ENCODE peak calls at places on chromosome 3, in eight cellular contexts. One of them, this sample, is unnamed.

GRCh38 chr3:39362812-39363211 is 20.4 kb upstream of the SLC25A38 start:
- DNase-seq in transverse colon: no peak
- DNase-seq in MM.1S: no peak
- DNase-seq in thoracic aorta: no peak
- DNase-seq in cardiac muscle cell: no peak
- DNase-seq in PC-3: no peak
- DNase-seq in keratinocyte: no peak
- DNase-seq in psoas muscle: no peak
- DNase-seq in this sample: no peak

GRCh38 chr3:40971191-40972168 is 227.8 kb upstream of the CTNNB1 start:
- DNase-seq in transverse colon: peak; percentile 73
- DNase-seq in MM.1S: peak; percentile 88
- DNase-seq in thoracic aorta: peak; percentile 68
- DNase-seq in cardiac muscle cell: peak; percentile 96
- DNase-seq in PC-3: peak; percentile 96
- DNase-seq in keratinocyte: no peak
- DNase-seq in psoas muscle: peak; percentile 68
- DNase-seq in this sample: no peak

GRCh38 chr3:62175161-62175560 is 198.2 kb downstream of the FEZF2 start:
- DNase-seq in transverse colon: no peak
- DNase-seq in MM.1S: no peak
- DNase-seq in thoracic aorta: no peak
- DNase-seq in cardiac muscle cell: no peak
- DNase-seq in PC-3: no peak
- DNase-seq in keratinocyte: no peak
- DNase-seq in psoas muscle: no peak
- DNase-seq in this sample: no peak

GRCh38 chr3:177300039-177300833 is 103.0 kb upstream of the TBL1XR1 start:
- DNase-seq in transverse colon: peak; percentile 76
- DNase-seq in MM.1S: no peak
- DNase-seq in thoracic aorta: no peak
- DNase-seq in cardiac muscle cell: peak; percentile 64
- DNase-seq in PC-3: peak; percentile 26
- DNase-seq in keratinocyte: no peak
- DNase-seq in psoas muscle: no peak
- DNase-seq in this sample: no peak

GRCh38 chr3:181252626-181253025 is 263.1 kb upstream of the DNAJC19 start:
- DNase-seq in transverse colon: no peak
- DNase-seq in MM.1S: no peak
- DNase-seq in thoracic aorta: no peak
- DNase-seq in cardiac muscle cell: no peak
- DNase-seq in PC-3: no peak
- DNase-seq in keratinocyte: no peak
- DNase-seq in psoas muscle: no peak
- DNase-seq in this sample: peak; percentile 46

GRCh38 chr3:154862265-154862664 is 217.9 kb upstream of the MME start:
- DNase-seq in transverse colon: no peak
- DNase-seq in MM.1S: peak; percentile 81
- DNase-seq in thoracic aorta: no peak
- DNase-seq in cardiac muscle cell: no peak
- DNase-seq in PC-3: peak; percentile 26
- DNase-seq in keratinocyte: no peak
- DNase-seq in psoas muscle: no peak
- DNase-seq in this sample: no peak

GRCh38 chr3:123773681-123774431 is 110.3 kb downstream of the MYLK start:
- DNase-seq in transverse colon: no peak
- DNase-seq in MM.1S: no peak
- DNase-seq in thoracic aorta: no peak
- DNase-seq in cardiac muscle cell: peak; percentile 55
- DNase-seq in PC-3: no peak
- DNase-seq in keratinocyte: no peak
- DNase-seq in psoas muscle: no peak
- DNase-seq in this sample: no peak

GRCh38 chr3:175214210-175214609 is 355.1 kb downstream of the NAALADL2 start:
- DNase-seq in transverse colon: no peak
- DNase-seq in MM.1S: no peak
- DNase-seq in thoracic aorta: no peak
- DNase-seq in cardiac muscle cell: no peak
- DNase-seq in PC-3: no peak
- DNase-seq in keratinocyte: no peak
- DNase-seq in psoas muscle: no peak
- DNase-seq in this sample: no peak

GRCh38 chr3:159685801-159686200 is 302.8 kb upstream of the IL12A start:
- DNase-seq in transverse colon: no peak
- DNase-seq in MM.1S: no peak
- DNase-seq in thoracic aorta: no peak
- DNase-seq in cardiac muscle cell: no peak
- DNase-seq in PC-3: no peak
- DNase-seq in keratinocyte: no peak
- DNase-seq in psoas muscle: no peak
- DNase-seq in this sample: no peak

GRCh38 chr3:138594150-138594934 is at the start of gene CEP70:
- DNase-seq in transverse colon: peak; percentile 96
- DNase-seq in MM.1S: peak; percentile 97
- DNase-seq in thoracic aorta: peak; percentile 78
- DNase-seq in cardiac muscle cell: peak; percentile 97
- DNase-seq in PC-3: peak; percentile 93
- DNase-seq in keratinocyte: peak; percentile 59
- DNase-seq in psoas muscle: peak; percentile 96
- DNase-seq in this sample: peak; percentile 96

GRCh38 chr3:138593488-138594149 is 441 bp downstream of the CEP70 start:
- DNase-seq in transverse colon: no peak
- DNase-seq in MM.1S: peak; percentile 27
- DNase-seq in thoracic aorta: no peak
- DNase-seq in cardiac muscle cell: no peak
- DNase-seq in PC-3: peak; percentile 27
- DNase-seq in keratinocyte: no peak
- DNase-seq in psoas muscle: no peak
- DNase-seq in this sample: peak; percentile 20

GRCh38 chr3:138598534-138598933 is 4.5 kb upstream of the CEP70 start:
- DNase-seq in transverse colon: no peak
- DNase-seq in MM.1S: no peak
- DNase-seq in thoracic aorta: no peak
- DNase-seq in cardiac muscle cell: no peak
- DNase-seq in PC-3: no peak
- DNase-seq in keratinocyte: no peak
- DNase-seq in psoas muscle: no peak
- DNase-seq in this sample: no peak

GRCh38 chr3:138591392-138591791 is 2.7 kb downstream of the CEP70 start:
- DNase-seq in transverse colon: no peak
- DNase-seq in MM.1S: no peak
- DNase-seq in thoracic aorta: no peak
- DNase-seq in cardiac muscle cell: no peak
- DNase-seq in PC-3: no peak
- DNase-seq in keratinocyte: no peak
- DNase-seq in psoas muscle: no peak
- DNase-seq in this sample: no peak

DNA sequence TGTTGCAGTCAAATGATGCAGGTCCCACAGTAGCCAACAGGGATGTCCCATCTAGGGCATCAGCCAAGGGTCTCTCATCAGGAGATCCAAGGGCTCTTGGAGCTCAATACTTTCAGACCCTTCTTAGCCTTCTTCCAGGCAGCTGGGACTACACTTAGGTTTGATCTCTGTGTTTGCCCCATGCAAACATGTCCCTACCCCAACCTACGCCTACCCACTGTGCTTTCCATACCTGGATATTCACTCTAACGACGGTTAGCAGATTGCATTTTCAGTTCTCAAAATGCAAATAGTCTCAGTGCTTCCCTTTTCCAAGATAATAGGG is 837 bp upstream of the CEP70 start:
- DNase-seq in transverse colon: no peak
- DNase-seq in MM.1S: no peak
- DNase-seq in thoracic aorta: no peak
- DNase-seq in cardiac muscle cell: no peak
- DNase-seq in PC-3: no peak
- DNase-seq in keratinocyte: no peak
- DNase-seq in psoas muscle: no peak
- DNase-seq in this sample: no peak
- TF ChIP-seq CTCF in transverse colon: no peak
- TF ChIP-seq CTCF in MM.1S: no peak
- TF ChIP-seq CTCF in thoracic aorta: no peak
- TF ChIP-seq CTCF in cardiac muscle cell: no peak
- TF ChIP-seq CTCF in PC-3: no peak
- TF ChIP-seq CTCF in keratinocyte: no peak
- TF ChIP-seq CTCF in psoas muscle: no peak
- TF ChIP-seq CTCF in this sample: no peak

DNA sequence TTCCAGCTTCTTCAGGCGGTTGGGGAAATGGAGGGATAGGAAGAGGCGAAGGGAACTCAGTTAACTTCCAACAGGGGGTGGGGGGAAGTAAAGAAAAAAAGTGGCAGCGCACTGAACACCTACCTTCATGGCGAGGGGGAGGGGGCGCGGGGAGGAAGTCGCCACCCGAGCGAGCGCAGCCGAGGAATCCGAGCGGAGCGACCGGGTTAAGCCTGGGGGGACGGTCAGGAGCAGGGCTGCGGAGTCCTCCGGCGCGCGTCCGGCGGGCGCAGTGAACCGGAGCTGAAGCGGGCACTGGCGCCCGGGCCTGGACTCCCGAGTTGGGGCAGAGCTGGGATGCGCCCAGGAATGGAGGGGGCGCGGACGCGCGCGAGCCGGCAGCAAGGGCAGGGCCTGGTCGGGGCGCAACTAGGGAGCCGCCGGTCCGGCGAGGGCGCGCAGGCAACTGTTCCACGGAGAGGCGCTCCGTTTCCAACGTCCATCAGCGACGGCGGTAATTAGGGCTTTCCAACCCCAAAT is at the start of gene WNT5A:
- DNase-seq in transverse colon: peak; percentile 32
- DNase-seq in MM.1S: peak; percentile 42
- DNase-seq in thoracic aorta: no peak
- DNase-seq in cardiac muscle cell: peak; percentile 60
- DNase-seq in PC-3: peak; percentile 56
- DNase-seq in keratinocyte: no peak
- DNase-seq in psoas muscle: peak; percentile 72
- DNase-seq in this sample: peak; percentile 40
- H3K27ac ChIP-seq in transverse colon: peak within 1 kb of the TSS; percentile 82
- H3K27ac ChIP-seq in MM.1S: no peak within 1 kb of the TSS
- H3K27ac ChIP-seq in thoracic aorta: no peak within 1 kb of the TSS
- H3K27ac ChIP-seq in cardiac muscle cell: peak within 1 kb of the TSS; percentile 91
- H3K27ac ChIP-seq in PC-3: peak within 1 kb of the TSS; percentile 84
- H3K27ac ChIP-seq in keratinocyte: peak within 1 kb of the TSS; percentile 56
- H3K27ac ChIP-seq in psoas muscle: peak within 1 kb of the TSS; percentile 59
- H3K27ac ChIP-seq in this sample: peak within 1 kb of the TSS; percentile 81

DNA sequence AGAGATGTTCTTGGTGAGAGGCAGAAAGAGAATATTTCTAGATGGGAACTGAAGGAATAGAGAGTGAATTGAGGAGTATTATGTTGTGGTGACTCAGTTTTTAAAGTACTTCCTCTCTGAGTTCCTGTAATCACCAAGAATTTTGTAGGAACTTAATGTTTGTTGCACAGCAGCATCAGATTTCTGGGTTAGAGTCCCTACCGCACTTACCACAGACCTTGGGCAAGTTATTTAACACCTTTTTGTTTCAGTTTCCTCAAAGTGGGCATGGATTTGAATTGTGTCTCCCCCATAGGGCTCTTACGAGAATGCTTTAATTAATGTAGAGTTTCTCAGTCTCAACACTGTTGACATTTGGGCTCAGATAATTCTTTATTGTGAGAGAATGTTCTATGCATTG is 22.3 kb upstream of the SCAANT1 start:
- DNase-seq in transverse colon: no peak
- DNase-seq in MM.1S: no peak
- DNase-seq in thoracic aorta: no peak
- DNase-seq in cardiac muscle cell: no peak
- DNase-seq in PC-3: no peak
- DNase-seq in keratinocyte: no peak
- DNase-seq in psoas muscle: no peak
- DNase-seq in this sample: no peak
- H3K4me1 ChIP-seq in transverse colon: peaks cover 60% of the 10 kb centered on the region
- H3K4me1 ChIP-seq in MM.1S: peaks cover 36% of the 10 kb centered on the region
- H3K4me1 ChIP-seq in thoracic aorta: peaks cover 21% of the 10 kb centered on the region
- H3K4me1 ChIP-seq in cardiac muscle cell: peaks cover 12% of the 10 kb centered on the region
- H3K4me1 ChIP-seq in PC-3: peaks cover 28% of the 10 kb centered on the region
- H3K4me1 ChIP-seq in keratinocyte: peaks cover 21% of the 10 kb centered on the region
- H3K4me1 ChIP-seq in psoas muscle: peaks cover 39% of the 10 kb centered on the region
- H3K4me1 ChIP-seq in this sample: peaks cover 5% of the 10 kb centered on the region

DNA sequence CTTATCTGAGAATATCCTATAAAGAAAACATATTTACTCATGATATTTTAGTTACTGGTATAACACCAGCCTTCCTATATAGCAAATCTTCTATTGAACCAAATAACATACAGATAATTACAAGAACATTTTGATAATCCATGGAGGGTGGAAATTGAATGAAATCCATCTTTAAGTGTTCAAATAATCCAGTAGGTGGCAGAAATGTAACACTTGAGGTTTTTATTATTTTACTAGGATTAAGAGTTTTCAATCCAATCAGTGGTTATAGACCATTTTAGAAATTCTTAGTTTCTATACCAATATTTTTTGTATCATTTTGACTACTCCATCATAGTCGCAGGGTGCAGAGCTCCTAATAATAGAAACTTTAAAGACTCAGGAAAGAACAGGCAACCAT is 101.9 kb upstream of the KCNH8 start:
- DNase-seq in transverse colon: no peak
- DNase-seq in MM.1S: peak; percentile 21
- DNase-seq in thoracic aorta: no peak
- DNase-seq in cardiac muscle cell: peak; percentile 0
- DNase-seq in PC-3: peak; percentile 24
- DNase-seq in keratinocyte: no peak
- DNase-seq in psoas muscle: no peak
- DNase-seq in this sample: no peak
- TF ChIP-seq CTCF in transverse colon: no peak
- TF ChIP-seq CTCF in MM.1S: peak; percentile 31
- TF ChIP-seq CTCF in thoracic aorta: no peak
- TF ChIP-seq CTCF in cardiac muscle cell: no peak
- TF ChIP-seq CTCF in PC-3: peak; percentile 58
- TF ChIP-seq CTCF in keratinocyte: no peak
- TF ChIP-seq CTCF in psoas muscle: peak; percentile 14
- TF ChIP-seq CTCF in this sample: no peak

This sample was measured in A673.